ENCODE peak calls at places on chromosomes 3 and 15, in eight cellular contexts. One of them, this sample, is unnamed.

GRCh38 chr3:60056394-60056793 is 1006.6 kb upstream of the CFAP20DC start:
- DNase-seq in heart right ventricle: no peak
- DNase-seq in astrocyte of the spinal cord: no peak
- DNase-seq in cardiac muscle cell: no peak
- DNase-seq in lung: no peak
- DNase-seq in Panc1: no peak
- DNase-seq in fibroblast of pulmonary artery: no peak
- DNase-seq in colonic mucosa: no peak
- DNase-seq in this sample: no peak

GRCh38 chr15:70512772-70513362 is 250.5 kb downstream of the UACA start:
- DNase-seq in heart right ventricle: no peak
- DNase-seq in astrocyte of the spinal cord: peak; percentile 53
- DNase-seq in cardiac muscle cell: peak; percentile 77
- DNase-seq in lung: peak; percentile 52
- DNase-seq in Panc1: no peak
- DNase-seq in fibroblast of pulmonary artery: peak; percentile 66
- DNase-seq in colonic mucosa: peak; percentile 41
- DNase-seq in this sample: peak; percentile 67

GRCh38 chr3:112298781-112299180 is 4.8 kb upstream of the SLC9C1 start:
- DNase-seq in heart right ventricle: no peak
- DNase-seq in astrocyte of the spinal cord: no peak
- DNase-seq in cardiac muscle cell: no peak
- DNase-seq in lung: no peak
- DNase-seq in Panc1: no peak
- DNase-seq in fibroblast of pulmonary artery: no peak
- DNase-seq in colonic mucosa: no peak
- DNase-seq in this sample: no peak

GRCh38 chr3:62046326-62046725 is 327.0 kb downstream of the FEZF2 start:
- DNase-seq in heart right ventricle: no peak
- DNase-seq in astrocyte of the spinal cord: peak; percentile 30
- DNase-seq in cardiac muscle cell: peak; percentile 34
- DNase-seq in lung: no peak
- DNase-seq in Panc1: no peak
- DNase-seq in fibroblast of pulmonary artery: peak; percentile 24
- DNase-seq in colonic mucosa: no peak
- DNase-seq in this sample: no peak

GRCh38 chr3:13812039-13812438 is 67.8 kb downstream of the WNT7A start:
- DNase-seq in heart right ventricle: no peak
- DNase-seq in astrocyte of the spinal cord: no peak
- DNase-seq in cardiac muscle cell: no peak
- DNase-seq in lung: no peak
- DNase-seq in Panc1: no peak
- DNase-seq in fibroblast of pulmonary artery: no peak
- DNase-seq in colonic mucosa: no peak
- DNase-seq in this sample: no peak

GRCh38 chr15:67823371-67824156 is 1.7 kb upstream of the SKOR1 start:
- DNase-seq in heart right ventricle: no peak
- DNase-seq in astrocyte of the spinal cord: no peak
- DNase-seq in cardiac muscle cell: no peak
- DNase-seq in lung: no peak
- DNase-seq in Panc1: no peak
- DNase-seq in fibroblast of pulmonary artery: no peak
- DNase-seq in colonic mucosa: no peak
- DNase-seq in this sample: no peak

GRCh38 chr3:153305189-153305588 is 143.2 kb downstream of the RAP2B start:
- DNase-seq in heart right ventricle: no peak
- DNase-seq in astrocyte of the spinal cord: no peak
- DNase-seq in cardiac muscle cell: no peak
- DNase-seq in lung: no peak
- DNase-seq in Panc1: no peak
- DNase-seq in fibroblast of pulmonary artery: no peak
- DNase-seq in colonic mucosa: no peak
- DNase-seq in this sample: no peak

GRCh38 chr15:65071381-65071811 is 3.6 kb upstream of the RASL12 start:
- DNase-seq in heart right ventricle: peak; percentile 73
- DNase-seq in astrocyte of the spinal cord: no peak
- DNase-seq in cardiac muscle cell: peak; percentile 74
- DNase-seq in lung: no peak
- DNase-seq in Panc1: no peak
- DNase-seq in fibroblast of pulmonary artery: peak; percentile 54
- DNase-seq in colonic mucosa: no peak
- DNase-seq in this sample: no peak

GRCh38 chr3:187247398-187247797 is 44.1 kb downstream of the MASP1 start:
- DNase-seq in heart right ventricle: no peak
- DNase-seq in astrocyte of the spinal cord: no peak
- DNase-seq in cardiac muscle cell: no peak
- DNase-seq in lung: no peak
- DNase-seq in Panc1: no peak
- DNase-seq in fibroblast of pulmonary artery: no peak
- DNase-seq in colonic mucosa: no peak
- DNase-seq in this sample: peak; percentile 16

GRCh38 chr15:63752075-63752684 is 81.6 kb downstream of the HERC1 start:
- DNase-seq in heart right ventricle: no peak
- DNase-seq in astrocyte of the spinal cord: peak; percentile 67
- DNase-seq in cardiac muscle cell: peak; percentile 70
- DNase-seq in lung: peak; percentile 37
- DNase-seq in Panc1: peak; percentile 51
- DNase-seq in fibroblast of pulmonary artery: peak; percentile 77
- DNase-seq in colonic mucosa: peak; percentile 62
- DNase-seq in this sample: peak; percentile 62

GRCh38 chr3:89107461-89108035 is at the start of gene EPHA3:
- DNase-seq in heart right ventricle: peak; percentile 77
- DNase-seq in astrocyte of the spinal cord: peak; percentile 78
- DNase-seq in cardiac muscle cell: peak; percentile 75
- DNase-seq in lung: peak; percentile 56
- DNase-seq in Panc1: no peak
- DNase-seq in fibroblast of pulmonary artery: peak; percentile 60
- DNase-seq in colonic mucosa: peak; percentile 73
- DNase-seq in this sample: peak; percentile 38

GRCh38 chr15:97909291-97909891 is 51.1 kb upstream of the ARRDC4 start:
- DNase-seq in heart right ventricle: peak; percentile 64
- DNase-seq in astrocyte of the spinal cord: peak; percentile 49
- DNase-seq in cardiac muscle cell: peak; percentile 69
- DNase-seq in lung: peak; percentile 65
- DNase-seq in Panc1: peak; percentile 39
- DNase-seq in fibroblast of pulmonary artery: peak; percentile 69
- DNase-seq in colonic mucosa: peak; percentile 77
- DNase-seq in this sample: peak; percentile 64

GRCh38 chr15:94844533-94845390 is 613.4 kb downstream of the MCTP2 start:
- DNase-seq in heart right ventricle: peak; percentile 76
- DNase-seq in astrocyte of the spinal cord: peak; percentile 53
- DNase-seq in cardiac muscle cell: peak; percentile 59
- DNase-seq in lung: peak; percentile 70
- DNase-seq in Panc1: no peak
- DNase-seq in fibroblast of pulmonary artery: peak; percentile 30
- DNase-seq in colonic mucosa: peak; percentile 90
- DNase-seq in this sample: peak; percentile 16

GRCh38 chr3:122004123-122004522 is 17.9 kb downstream of the ILDR1 start:
- DNase-seq in heart right ventricle: no peak
- DNase-seq in astrocyte of the spinal cord: no peak
- DNase-seq in cardiac muscle cell: peak; percentile 40
- DNase-seq in lung: no peak
- DNase-seq in Panc1: no peak
- DNase-seq in fibroblast of pulmonary artery: no peak
- DNase-seq in colonic mucosa: no peak
- DNase-seq in this sample: peak; percentile 52

GRCh38 chr15:57156210-57156887 is 220.0 kb upstream of the CGNL1 start:
- DNase-seq in heart right ventricle: no peak
- DNase-seq in astrocyte of the spinal cord: peak; percentile 21
- DNase-seq in cardiac muscle cell: peak; percentile 37
- DNase-seq in lung: no peak
- DNase-seq in Panc1: no peak
- DNase-seq in fibroblast of pulmonary artery: no peak
- DNase-seq in colonic mucosa: no peak
- DNase-seq in this sample: no peak

GRCh38 chr3:150739200-150739863 is 23.6 kb downstream of the SIAH2 start:
- DNase-seq in heart right ventricle: no peak
- DNase-seq in astrocyte of the spinal cord: no peak
- DNase-seq in cardiac muscle cell: no peak
- DNase-seq in lung: no peak
- DNase-seq in Panc1: no peak
- DNase-seq in fibroblast of pulmonary artery: no peak
- DNase-seq in colonic mucosa: no peak
- DNase-seq in this sample: no peak
- H3K4me3 ChIP-seq in heart right ventricle: no peak overlapping the region
- H3K4me3 ChIP-seq in astrocyte of the spinal cord: no peak overlapping the region
- H3K4me3 ChIP-seq in cardiac muscle cell: no peak overlapping the region
- H3K4me3 ChIP-seq in lung: no peak overlapping the region
- H3K4me3 ChIP-seq in Panc1: no peak overlapping the region
- H3K4me3 ChIP-seq in fibroblast of pulmonary artery: no peak overlapping the region
- H3K4me3 ChIP-seq in colonic mucosa: no peak overlapping the region
- H3K4me3 ChIP-seq in this sample: no peak overlapping the region

GRCh38 chr15:33766329-33766728 is 202.0 kb upstream of the CHRM5 start:
- DNase-seq in heart right ventricle: no peak
- DNase-seq in astrocyte of the spinal cord: no peak
- DNase-seq in cardiac muscle cell: no peak
- DNase-seq in lung: no peak
- DNase-seq in Panc1: no peak
- DNase-seq in fibroblast of pulmonary artery: peak; percentile 5
- DNase-seq in colonic mucosa: no peak
- DNase-seq in this sample: no peak
- TF ChIP-seq CTCF in heart right ventricle: no peak
- TF ChIP-seq CTCF in astrocyte of the spinal cord: peak; percentile 5
- TF ChIP-seq CTCF in cardiac muscle cell: no peak
- TF ChIP-seq CTCF in lung: no peak
- TF ChIP-seq CTCF in Panc1: peak; percentile 20
- TF ChIP-seq CTCF in fibroblast of pulmonary artery: no peak
- TF ChIP-seq CTCF in colonic mucosa: no peak
- TF ChIP-seq CTCF in this sample: no peak

GRCh38 chr15:38069506-38069905 is 135.1 kb downstream of the TMCO5A start:
- DNase-seq in heart right ventricle: no peak
- DNase-seq in astrocyte of the spinal cord: peak; percentile 88
- DNase-seq in cardiac muscle cell: peak; percentile 80
- DNase-seq in lung: peak; percentile 64
- DNase-seq in Panc1: no peak
- DNase-seq in fibroblast of pulmonary artery: peak; percentile 84
- DNase-seq in colonic mucosa: peak; percentile 85
- DNase-seq in this sample: peak; percentile 84
- H3K4me3 ChIP-seq in heart right ventricle: peak overlapping the region; percentile 28
- H3K4me3 ChIP-seq in astrocyte of the spinal cord: peak overlapping the region; percentile 14
- H3K4me3 ChIP-seq in cardiac muscle cell: no peak overlapping the region
- H3K4me3 ChIP-seq in lung: no peak overlapping the region
- H3K4me3 ChIP-seq in Panc1: no peak overlapping the region
- H3K4me3 ChIP-seq in fibroblast of pulmonary artery: peak overlapping the region; percentile 36
- H3K4me3 ChIP-seq in colonic mucosa: no peak overlapping the region
- H3K4me3 ChIP-seq in this sample: peak overlapping the region; percentile 42

GRCh38 chr15:100920516-100921135 is 1.5 kb downstream of the LRRK1 start:
- DNase-seq in heart right ventricle: no peak
- DNase-seq in astrocyte of the spinal cord: no peak
- DNase-seq in cardiac muscle cell: no peak
- DNase-seq in lung: no peak
- DNase-seq in Panc1: no peak
- DNase-seq in fibroblast of pulmonary artery: no peak
- DNase-seq in colonic mucosa: no peak
- DNase-seq in this sample: no peak

GRCh38 chr15:100914876-100915275 is 4.3 kb upstream of the LRRK1 start:
- DNase-seq in heart right ventricle: no peak
- DNase-seq in astrocyte of the spinal cord: no peak
- DNase-seq in cardiac muscle cell: peak; percentile 31
- DNase-seq in lung: peak; percentile 52
- DNase-seq in Panc1: no peak
- DNase-seq in fibroblast of pulmonary artery: peak; percentile 32
- DNase-seq in colonic mucosa: no peak
- DNase-seq in this sample: peak; percentile 29

GRCh38 chr15:100918690-100919480 is at the start of gene LRRK1:
- DNase-seq in heart right ventricle: peak; percentile 49
- DNase-seq in astrocyte of the spinal cord: peak; percentile 57
- DNase-seq in cardiac muscle cell: peak; percentile 59
- DNase-seq in lung: no peak
- DNase-seq in Panc1: no peak
- DNase-seq in fibroblast of pulmonary artery: peak; percentile 41
- DNase-seq in colonic mucosa: peak; percentile 49
- DNase-seq in this sample: peak; percentile 64

GRCh38 chr15:100919481-100920405 is 586 bp downstream of the LRRK1 start:
- DNase-seq in heart right ventricle: peak; percentile 25
- DNase-seq in astrocyte of the spinal cord: peak; percentile 20
- DNase-seq in cardiac muscle cell: peak; percentile 40
- DNase-seq in lung: no peak
- DNase-seq in Panc1: no peak
- DNase-seq in fibroblast of pulmonary artery: no peak
- DNase-seq in colonic mucosa: no peak
- DNase-seq in this sample: peak; percentile 44

DNA sequence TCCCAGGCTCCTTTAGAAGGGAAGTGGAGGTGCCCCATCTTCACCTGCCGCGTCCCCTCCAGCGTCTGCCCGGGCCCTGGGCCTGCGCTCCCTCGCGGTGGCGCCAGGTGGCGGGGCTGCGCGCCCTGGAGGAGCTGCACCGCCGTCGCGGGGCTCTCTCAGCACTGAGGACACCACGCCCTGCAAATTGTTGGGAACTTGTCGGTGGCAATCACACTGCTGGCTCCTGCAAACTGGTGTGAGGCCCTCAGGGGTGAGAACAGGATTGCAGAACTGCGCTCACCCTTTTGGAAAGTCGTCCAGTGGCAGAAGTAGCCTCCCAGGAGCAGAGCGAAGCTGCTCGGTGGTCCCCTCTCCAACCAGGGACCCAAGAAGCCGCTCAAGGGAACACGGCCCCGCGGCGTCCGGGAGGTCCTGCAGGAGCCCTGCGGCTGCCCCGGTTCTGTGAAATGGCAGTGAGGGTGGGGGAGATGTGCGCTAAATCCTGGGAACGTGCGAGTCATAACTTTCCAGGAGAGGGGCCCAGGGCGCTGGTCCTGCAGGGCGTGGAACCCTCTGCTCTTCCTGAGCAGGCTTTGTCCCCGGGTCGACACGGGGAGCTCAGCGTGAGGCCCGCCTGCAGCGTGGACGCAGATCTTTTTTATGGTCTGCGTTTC is 995 bp upstream of the LRRK1 start:
- DNase-seq in heart right ventricle: peak; percentile 80
- DNase-seq in astrocyte of the spinal cord: peak; percentile 61
- DNase-seq in cardiac muscle cell: peak; percentile 76
- DNase-seq in lung: peak; percentile 85
- DNase-seq in Panc1: peak; percentile 55
- DNase-seq in fibroblast of pulmonary artery: peak; percentile 77
- DNase-seq in colonic mucosa: peak; percentile 88
- DNase-seq in this sample: peak; percentile 77
- TF ChIP-seq CTCF in heart right ventricle: peak; percentile 87
- TF ChIP-seq CTCF in astrocyte of the spinal cord: peak; percentile 87
- TF ChIP-seq CTCF in cardiac muscle cell: peak; percentile 98
- TF ChIP-seq CTCF in lung: peak; percentile 77
- TF ChIP-seq CTCF in Panc1: peak; percentile 98
- TF ChIP-seq CTCF in fibroblast of pulmonary artery: peak; percentile 54
- TF ChIP-seq CTCF in colonic mucosa: peak; percentile 94
- TF ChIP-seq CTCF in this sample: peak; percentile 97

GRCh38 chr3:58556001-58556400 is 19.0 kb upstream of the ACOX2 start:
- DNase-seq in heart right ventricle: no peak
- DNase-seq in astrocyte of the spinal cord: no peak
- DNase-seq in cardiac muscle cell: no peak
- DNase-seq in lung: no peak
- DNase-seq in Panc1: no peak
- DNase-seq in fibroblast of pulmonary artery: no peak
- DNase-seq in colonic mucosa: no peak
- DNase-seq in this sample: no peak
- H3K4me3 ChIP-seq in heart right ventricle: no peak overlapping the region
- H3K4me3 ChIP-seq in astrocyte of the spinal cord: no peak overlapping the region
- H3K4me3 ChIP-seq in cardiac muscle cell: no peak overlapping the region
- H3K4me3 ChIP-seq in lung: no peak overlapping the region
- H3K4me3 ChIP-seq in Panc1: no peak overlapping the region
- H3K4me3 ChIP-seq in fibroblast of pulmonary artery: no peak overlapping the region
- H3K4me3 ChIP-seq in colonic mucosa: no peak overlapping the region
- H3K4me3 ChIP-seq in this sample: no peak overlapping the region